ENCODE peak calls at places on chromosomes 6 and 20, in nine cellular contexts. V is endodermal cell; T is colonic mucosa; A is CD4-positive, CD25-positive, alpha-beta regulatory T cell; N is mesendoderm; P is CD8-positive, alpha-beta T cell; K is Karpas-422; Y is foreskin fibroblast; E is heart left ventricle. M is an unnamed sample.
A peak's percentile ranks its signal among the peaks of the same experiment; 100 is the strongest.

GRCh38 chr6:34418367-34418766 is 7.5 kb downstream of the RPS10 start:
- DNase-seq in Y (no peak), N (no peak), E (no peak), A (no peak), P (no peak), K (no peak), V (no peak), T (no peak), M (no peak)

GRCh38 chr20:36147707-36148106 is 6.8 kb upstream of the EPB41L1 start:
- DNase-seq in N (no peak), Y (no peak), V (peak; percentile 38), T (no peak), P (no peak), K (no peak), A (no peak), E (no peak), M (peak; percentile 48)

GRCh38 chr6:130529569-130530149 is 163.8 kb downstream of the TMEM200A start:
- DNase-seq in K (no peak), V (peak; percentile 63), N (peak; percentile 45), T (no peak), Y (no peak), A (no peak), P (no peak), E (no peak), M (no peak)

GRCh38 chr20:40943591-40943990 is 85.0 kb upstream of the TOP1 start:
- DNase-seq in T (no peak), V (no peak), E (no peak), N (peak; percentile 61), Y (no peak), K (no peak), A (no peak), P (no peak), M (no peak)

GRCh38 chr6:106281088-106281487 is 44.5 kb downstream of the ATG5 start:
- DNase-seq in Y (no peak), N (no peak), P (no peak), T (no peak), V (no peak), A (no peak), K (no peak), E (no peak), M (no peak)

GRCh38 chr20:62837790-62838458 is 21.1 kb downstream of the COL9A3 start:
- DNase-seq in E (no peak), Y (peak; percentile 58), A (no peak), V (no peak), T (peak; percentile 96), P (no peak), K (peak; percentile 78), N (no peak), M (no peak)

GRCh38 chr20:52974155-52974554 is 2.0 kb downstream of the TSHZ2 start:
- DNase-seq in E (no peak), T (no peak), V (no peak), K (no peak), Y (no peak), N (no peak), P (no peak), A (peak; percentile 62), M (no peak)

GRCh38 chr6:125913864-125914351 is 42.7 kb upstream of the HINT3 start:
- DNase-seq in Y (peak; percentile 93), E (no peak), N (no peak), A (no peak), V (no peak), K (no peak), P (no peak), T (peak; percentile 79), M (peak; percentile 95)

GRCh38 chr6:28633445-28634215 is 107.9 kb downstream of the GPX5 start:
- DNase-seq in A (no peak), N (peak; percentile 66), T (no peak), V (peak; percentile 61), Y (no peak), K (no peak), P (no peak), E (no peak), M (no peak)

GRCh38 chr6:71103150-71103549 is 146.3 kb upstream of the B3GAT2 start:
- DNase-seq in N (no peak), V (no peak), P (no peak), T (no peak), Y (no peak), A (no peak), K (no peak), E (no peak), M (no peak)

GRCh38 chr6:43941174-43941573 is 171.2 kb downstream of the VEGFA start:
- DNase-seq in V (no peak), K (no peak), E (no peak), P (no peak), N (no peak), Y (no peak), A (no peak), T (no peak), M (no peak)

GRCh38 chr6:2839982-2840793 is 1.5 kb downstream of the SERPINB1 start:
- DNase-seq in K (no peak), P (no peak), N (no peak), A (no peak), E (no peak), Y (no peak), T (no peak), V (no peak), M (no peak)

GRCh38 chr20:50281831-50282591 is 91.4 kb downstream of the CEBPB start:
- DNase-seq in E (no peak), T (no peak), Y (no peak), K (peak; percentile 61), P (no peak), V (peak; percentile 86), A (no peak), N (peak; percentile 55), M (no peak)

GRCh38 chr20:45883100-45883469 is 2.1 kb downstream of the ZSWIM1 start:
- DNase-seq in V (no peak), P (no peak), E (no peak), N (no peak), K (no peak), Y (no peak), T (no peak), A (no peak), M (no peak)

GRCh38 chr20:63087872-63088680 is 81.3 kb upstream of the BHLHE23 start:
- DNase-seq in V (peak; percentile 33), Y (no peak), N (no peak), A (no peak), K (no peak), P (no peak), E (no peak), T (no peak), M (no peak)

GRCh38 chr20:34675561-34675960 is 1.3 kb downstream of the PIGU start:
- DNase-seq in E (no peak), N (no peak), Y (no peak), A (no peak), V (no peak), T (no peak), P (no peak), K (no peak), M (no peak)

GRCh38 chr6:2875840-2876207 is 27.3 kb downstream of the SERPINB9 start:
- DNase-seq in N (peak; percentile 63), T (peak; percentile 64), K (peak; percentile 75), Y (no peak), P (peak; percentile 51), V (peak; percentile 82), E (peak; percentile 30), A (no peak), M (no peak)

GRCh38 chr20:36030143-36030542 is 61.8 kb downstream of the CNBD2 start:
- DNase-seq in Y (peak; percentile 30), V (no peak), T (no peak), P (no peak), E (peak; percentile 56), K (no peak), A (no peak), N (no peak), M (peak; percentile 8)

GRCh38 chr6:79699606-79700005 is 68.5 kb downstream of the SH3BGRL2 start:
- DNase-seq in V (no peak), N (no peak), K (no peak), Y (no peak), T (no peak), E (no peak), A (no peak), P (no peak), M (no peak)

GRCh38 chr20:23149623-23150279 is 63.6 kb upstream of the CD93 start:
- DNase-seq in T (no peak), P (no peak), V (peak; percentile 30), A (no peak), K (no peak), E (peak; percentile 4), N (no peak), Y (no peak), M (no peak)

GRCh38 chr20:10802201-10802600 is 128.4 kb upstream of the JAG1 start:
- DNase-seq in A (no peak), V (no peak), P (no peak), K (no peak), E (no peak), N (no peak), Y (no peak), T (no peak), M (no peak)

GRCh38 chr6:165805067-165805525 is 142.1 kb upstream of the PDE10A start:
- DNase-seq in Y (no peak), V (peak; percentile 57), K (no peak), E (no peak), N (no peak), P (no peak), T (no peak), A (no peak), M (no peak)
- H3K4me3 ChIP-seq in Y (no peak overlapping the region), V (no peak overlapping the region), K (no peak overlapping the region), E (peak overlapping the region; percentile 44), N (no peak overlapping the region), P (no peak overlapping the region), T (no peak overlapping the region), A (no peak overlapping the region), M (peak overlapping the region; percentile 36)

GRCh38 chr6:156852858-156853216 is 75.7 kb downstream of the ARID1B start:
- DNase-seq in N (peak; percentile 71), P (no peak), Y (no peak), E (no peak), V (no peak), K (no peak), T (no peak), A (no peak), M (no peak)
- H3K4me3 ChIP-seq in N (no peak overlapping the region), P (no peak overlapping the region), Y (no peak overlapping the region), E (no peak overlapping the region), V (no peak overlapping the region), K (no peak overlapping the region), T (no peak overlapping the region), A (no peak overlapping the region), M (no peak overlapping the region)

DNA sequence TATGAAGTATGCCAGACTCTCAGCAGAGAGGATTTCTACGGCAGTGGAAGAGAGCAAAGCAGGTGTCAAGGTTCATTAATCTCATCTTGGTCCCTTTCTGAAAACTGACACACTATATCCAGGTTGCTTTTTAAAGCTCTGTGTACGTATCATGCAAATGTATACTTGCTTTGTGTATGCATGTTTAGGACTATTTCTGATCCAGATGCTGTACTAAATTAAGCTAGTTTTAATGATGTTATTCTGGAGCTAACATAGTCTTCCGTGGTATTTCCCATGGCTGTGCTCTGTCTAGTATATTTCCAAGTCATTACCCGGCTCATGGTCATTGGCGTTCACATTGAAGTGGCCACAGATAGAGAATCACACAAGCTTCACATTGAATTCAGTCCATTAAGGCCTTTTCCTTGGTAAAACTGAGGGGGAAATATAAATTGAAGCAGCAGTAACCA is 59.1 kb upstream of the SNX9 start:
- DNase-seq in N (no peak), T (no peak), E (no peak), V (no peak), Y (no peak), P (no peak), K (peak; percentile 83), A (no peak), M (no peak)
- H3K4me3 ChIP-seq in N (no peak overlapping the region), T (no peak overlapping the region), E (no peak overlapping the region), V (no peak overlapping the region), Y (no peak overlapping the region), P (peak overlapping the region; percentile 2), K (peak overlapping the region; percentile 54), A (peak overlapping the region; percentile 81), M (no peak overlapping the region)

GRCh38 chr20:51536116-51537069 is 6.1 kb downstream of the NFATC2 start:
- DNase-seq in E (no peak), P (no peak), V (no peak), N (no peak), K (no peak), A (no peak), T (no peak), Y (no peak), M (no peak)
- H3K4me3 ChIP-seq in E (no peak overlapping the region), P (peak overlapping the region; percentile 1), V (no peak overlapping the region), N (no peak overlapping the region), K (peak overlapping the region; percentile 30), A (peak overlapping the region; percentile 29), T (no peak overlapping the region), Y (no peak overlapping the region), M (no peak overlapping the region)

M was measured in skeletal muscle cell.